ENCODE peak calls at places on chromosomes 12 and 14, in nine cellular contexts. S is naive thymus-derived CD4-positive, alpha-beta T cell; P is HAP-1; C is brain microvascular endothelial cell; N is dorsolateral prefrontal cortex; F is GM23248; H is BJ; I is Panc1; Q is fibroblast of the aortic adventitia. E is an unnamed sample.

GRCh38 chr12:14774074-14774943 is 29.0 kb downstream of the WBP11 start:
- DNase-seq in S (peak), P (peak), C (peak), N (peak), F (peak), H (peak), I (peak), Q (peak), E (peak)

GRCh38 chr14:67951529-67952120 is 132.0 kb downstream of the RAD51B start:
- DNase-seq in S (no peak), P (no peak), C (no peak), N (no peak), F (peak), H (no peak), I (no peak), Q (peak), E (no peak)

GRCh38 chr14:90844321-90844720 is 28.1 kb upstream of the TTC7B start:
- DNase-seq in S (no peak), P (no peak), C (no peak), N (no peak), F (no peak), H (no peak), I (no peak), Q (no peak), E (no peak)

GRCh38 chr14:59358105-59358504 is 107.1 kb downstream of the GPR135 start:
- DNase-seq in S (no peak), P (peak), C (no peak), N (no peak), F (peak), H (peak), I (no peak), Q (peak), E (peak)

GRCh38 chr14:31834616-31835015 is 242.5 kb upstream of the ARHGAP5 start:
- DNase-seq in S (no peak), P (no peak), C (peak), N (no peak), F (no peak), H (no peak), I (no peak), Q (peak), E (no peak)

GRCh38 chr12:106814649-106815048 is 40.2 kb downstream of the RIC8B start:
- DNase-seq in S (no peak), P (no peak), C (no peak), N (no peak), F (no peak), H (no peak), I (no peak), Q (peak), E (no peak)

GRCh38 chr12:121789800-121790748 is 3.4 kb downstream of the RHOF start:
- DNase-seq in S (peak), P (no peak), C (no peak), N (no peak), F (no peak), H (no peak), I (no peak), Q (no peak), E (no peak)

GRCh38 chr14:53778263-53778662 is 178.4 kb downstream of the BMP4 start:
- DNase-seq in S (no peak), P (no peak), C (no peak), N (no peak), F (no peak), H (no peak), I (no peak), Q (no peak), E (no peak)

GRCh38 chr12:5000204-5000603 is 43.5 kb upstream of the KCNA5 start:
- DNase-seq in S (no peak), P (no peak), C (no peak), N (no peak), F (no peak), H (no peak), I (no peak), Q (no peak), E (no peak)

GRCh38 chr14:68190032-68190431 is 370.5 kb downstream of the RAD51B start:
- DNase-seq in S (no peak), P (no peak), C (no peak), N (no peak), F (no peak), H (no peak), I (no peak), Q (no peak), E (no peak)

GRCh38 chr12:7144414-7145120 is 14.4 kb downstream of the CLSTN3 start:
- DNase-seq in S (no peak), P (no peak), C (no peak), N (no peak), F (peak), H (no peak), I (no peak), Q (peak), E (peak)

GRCh38 chr12:99915251-99916082 is 69.3 kb downstream of the ANKS1B start:
- DNase-seq in S (no peak), P (no peak), C (peak), N (no peak), F (peak), H (peak), I (no peak), Q (peak), E (no peak)

GRCh38 chr14:74800780-74801179 is 37.7 kb downstream of the YLPM1 start:
- DNase-seq in S (no peak), P (no peak), C (no peak), N (no peak), F (no peak), H (no peak), I (no peak), Q (no peak), E (no peak)

GRCh38 chr12:27555928-27556778 is 32.1 kb downstream of the PPFIBP1 start:
- DNase-seq in S (no peak), P (no peak), C (peak), N (no peak), F (peak), H (no peak), I (no peak), Q (peak), E (no peak)

GRCh38 chr12:86634706-86635410 is 378.7 kb upstream of the MGAT4C start:
- DNase-seq in S (no peak), P (no peak), C (no peak), N (no peak), F (no peak), H (no peak), I (no peak), Q (peak), E (no peak)

GRCh38 chr12:52644078-52644415 is 8.0 kb downstream of the KRT2 start:
- DNase-seq in S (no peak), P (no peak), C (no peak), N (no peak), F (no peak), H (no peak), I (no peak), Q (no peak), E (no peak)

GRCh38 chr12:109153711-109154434 is 37.5 kb downstream of the ACACB start:
- DNase-seq in S (no peak), P (peak), C (no peak), N (no peak), F (no peak), H (no peak), I (no peak), Q (no peak), E (peak)

GRCh38 chr14:34536951-34537676 is 2.4 kb downstream of the EAPP start:
- DNase-seq in S (no peak), P (no peak), C (peak), N (no peak), F (peak), H (peak), I (no peak), Q (peak), E (no peak)

GRCh38 chr12:9588749-9589148 is 19.0 kb downstream of the KLRB1 start:
- DNase-seq in S (no peak), P (no peak), C (no peak), N (no peak), F (no peak), H (no peak), I (no peak), Q (no peak), E (no peak)

GRCh38 chr12:32659908-32660440 is 19.1 kb upstream of the DNM1L start:
- DNase-seq in S (no peak), P (no peak), C (no peak), N (no peak), F (no peak), H (peak), I (no peak), Q (no peak), E (no peak)

GRCh38 chr14:34227834-34228662 is 234.0 kb downstream of the SPTSSA start:
- DNase-seq in S (no peak), P (peak), C (peak), N (peak), F (peak), H (no peak), I (peak), Q (peak), E (peak)

GRCh38 chr12:45327823-45328383 is 112.0 kb downstream of the ANO6 start:
- DNase-seq in S (no peak), P (no peak), C (peak), N (no peak), F (peak), H (no peak), I (no peak), Q (no peak), E (no peak)

GRCh38 chr12:131736807-131737484 is 26.1 kb downstream of the SFSWAP start:
- DNase-seq in S (no peak), P (no peak), C (peak), N (no peak), F (peak), H (no peak), I (peak), Q (peak), E (peak)
- H3K4me3 ChIP-seq in S (no peak), P (no peak), C (peak), N (no peak), F (no peak), H (no peak), I (peak), Q (no peak), E (no peak)

GRCh38 chr12:101642115-101643067 is 47.6 kb downstream of the MYBPC1 start:
- DNase-seq in S (no peak), P (no peak), C (no peak), N (no peak), F (no peak), H (no peak), I (no peak), Q (no peak), E (peak)
- H3K4me3 ChIP-seq in S (no peak), P (no peak), C (peak), N (peak), F (no peak), H (no peak), I (peak), Q (no peak), E (peak)

GRCh38 chr14:20998139-20998538 is 954 bp upstream of the SLC39A2 start:
- DNase-seq in S (no peak), P (no peak), C (no peak), N (no peak), F (no peak), H (no peak), I (no peak), Q (no peak), E (no peak)

GRCh38 chr14:21001218-21001617 is 2.1 kb downstream of the SLC39A2 start:
- DNase-seq in S (no peak), P (no peak), C (no peak), N (no peak), F (no peak), H (no peak), I (no peak), Q (no peak), E (no peak)

GRCh38 chr14:20996521-20996920 is 2.6 kb upstream of the SLC39A2 start:
- DNase-seq in S (no peak), P (no peak), C (no peak), N (no peak), F (no peak), H (no peak), I (no peak), Q (no peak), E (no peak)

GRCh38 chr14:20998674-20999366 is at the start of gene SLC39A2:
- DNase-seq in S (no peak), P (no peak), C (peak), N (no peak), F (peak), H (peak), I (no peak), Q (peak), E (peak)

DNA sequence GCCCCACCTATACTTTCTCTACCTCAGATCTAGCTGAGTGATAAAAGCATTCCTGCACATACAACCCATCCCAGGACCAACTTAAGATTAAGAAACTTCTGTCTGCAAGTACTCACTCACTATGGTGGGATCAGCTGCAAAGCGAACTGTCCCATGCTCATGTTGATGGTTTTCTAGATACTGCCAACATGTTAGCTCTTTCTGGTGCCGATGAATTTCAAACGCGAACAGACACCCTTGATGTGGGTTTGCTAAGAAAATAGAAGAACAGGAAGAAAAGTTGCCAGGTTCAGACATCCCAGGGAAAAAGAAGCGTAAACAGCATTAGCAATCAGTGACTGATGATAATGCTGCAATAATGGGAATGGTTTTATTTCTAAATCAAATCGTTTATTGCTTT is 1.5 kb upstream of the SLC39A2 start:
- DNase-seq in S (no peak), P (no peak), C (no peak), N (no peak), F (no peak), H (no peak), I (no peak), Q (no peak), E (no peak)
- H3K4me3 ChIP-seq in S (no peak), P (no peak), C (no peak), N (no peak), F (no peak), H (no peak), I (no peak), Q (no peak), E (no peak)

DNA sequence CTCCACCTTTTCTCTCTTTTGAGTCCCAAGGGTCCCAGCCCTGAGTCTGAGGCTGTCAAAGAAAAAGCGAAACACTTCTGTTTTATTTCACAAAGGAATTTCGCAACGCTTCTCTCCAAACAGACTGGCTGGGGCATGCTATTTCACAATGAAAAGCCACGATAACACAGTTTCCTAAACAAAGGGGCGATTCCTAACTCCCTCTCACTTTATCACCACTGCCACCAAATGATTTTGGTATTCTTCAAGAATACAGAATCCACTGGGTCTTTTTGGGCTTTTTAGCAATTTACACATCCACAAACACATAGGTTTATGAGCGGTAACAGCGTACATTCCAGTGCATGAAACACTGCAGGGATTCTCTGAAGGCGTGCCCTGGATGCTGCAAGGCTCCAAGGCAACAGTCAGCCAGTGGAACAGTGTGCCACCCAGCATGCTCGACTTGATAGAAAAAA is 161.2 kb downstream of the DAD1 start:
- DNase-seq in S (no peak), P (peak), C (peak), N (no peak), F (peak), H (peak), I (no peak), Q (peak), E (no peak)
- H3K4me3 ChIP-seq in S (no peak), P (no peak), C (peak), N (no peak), F (peak), H (peak), I (no peak), Q (no peak), E (no peak)

E was measured in H7.